ENCODE peak calls at places on chromosomes 12 and 14, in five cellular contexts. One of them, this sample, is unnamed.

GRCh38 chr14:105419305-105420091 is at the start of gene MTA1:
- DNase-seq in neuronal stem cell: peak; percentile 31
- DNase-seq in HCT116: no peak
- DNase-seq in heart left ventricle: peak; percentile 75
- DNase-seq in uterus: no peak
- DNase-seq in this sample: peak; percentile 56

GRCh38 chr14:69464829-69465228 is 19.7 kb upstream of the PLEKHD1 start:
- DNase-seq in neuronal stem cell: no peak
- DNase-seq in HCT116: no peak
- DNase-seq in heart left ventricle: no peak
- DNase-seq in uterus: no peak
- DNase-seq in this sample: peak; percentile 84

GRCh38 chr14:69090187-69090789 is 62.6 kb downstream of the DCAF5 start:
- DNase-seq in neuronal stem cell: no peak
- DNase-seq in HCT116: peak; percentile 45
- DNase-seq in heart left ventricle: no peak
- DNase-seq in uterus: no peak
- DNase-seq in this sample: peak; percentile 41

GRCh38 chr14:50037837-50038236 is 78.5 kb downstream of the VCPKMT start:
- DNase-seq in neuronal stem cell: no peak
- DNase-seq in HCT116: no peak
- DNase-seq in heart left ventricle: no peak
- DNase-seq in uterus: peak; percentile 52
- DNase-seq in this sample: no peak

GRCh38 chr14:93643676-93644075 is 144.6 kb downstream of the PRIMA1 start:
- DNase-seq in neuronal stem cell: no peak
- DNase-seq in HCT116: no peak
- DNase-seq in heart left ventricle: no peak
- DNase-seq in uterus: no peak
- DNase-seq in this sample: no peak

GRCh38 chr12:123384994-123385376 is 1.1 kb downstream of the KMT5A start:
- DNase-seq in neuronal stem cell: no peak
- DNase-seq in HCT116: no peak
- DNase-seq in heart left ventricle: no peak
- DNase-seq in uterus: no peak
- DNase-seq in this sample: no peak

GRCh38 chr12:123106640-123107359 is 44.1 kb downstream of the PITPNM2 start:
- DNase-seq in neuronal stem cell: no peak
- DNase-seq in HCT116: no peak
- DNase-seq in heart left ventricle: peak; percentile 80
- DNase-seq in uterus: no peak
- DNase-seq in this sample: no peak

GRCh38 chr14:68972507-68973272 is 6.4 kb downstream of the ACTN1 start:
- DNase-seq in neuronal stem cell: no peak
- DNase-seq in HCT116: no peak
- DNase-seq in heart left ventricle: no peak
- DNase-seq in uterus: no peak
- DNase-seq in this sample: no peak

GRCh38 chr12:47370421-47370820 is 290.7 kb upstream of the AMIGO2 start:
- DNase-seq in neuronal stem cell: no peak
- DNase-seq in HCT116: no peak
- DNase-seq in heart left ventricle: no peak
- DNase-seq in uterus: no peak
- DNase-seq in this sample: no peak

GRCh38 chr12:89882051-89882450 is 173.4 kb upstream of the ATP2B1 start:
- DNase-seq in neuronal stem cell: no peak
- DNase-seq in HCT116: no peak
- DNase-seq in heart left ventricle: no peak
- DNase-seq in uterus: no peak
- DNase-seq in this sample: peak; percentile 64

GRCh38 chr12:94460594-94460959 is 910 bp upstream of the CEP83 start:
- DNase-seq in neuronal stem cell: no peak
- DNase-seq in HCT116: no peak
- DNase-seq in heart left ventricle: no peak
- DNase-seq in uterus: no peak
- DNase-seq in this sample: no peak

GRCh38 chr14:61326149-61326548 is 4.8 kb downstream of the PRKCH start:
- DNase-seq in neuronal stem cell: no peak
- DNase-seq in HCT116: no peak
- DNase-seq in heart left ventricle: no peak
- DNase-seq in uterus: no peak
- DNase-seq in this sample: no peak

GRCh38 chr12:28558232-28558631 is 368.0 kb downstream of the CCDC91 start:
- DNase-seq in neuronal stem cell: no peak
- DNase-seq in HCT116: no peak
- DNase-seq in heart left ventricle: no peak
- DNase-seq in uterus: no peak
- DNase-seq in this sample: no peak

GRCh38 chr14:33950320-33951182 is at the start of gene EGLN3:
- DNase-seq in neuronal stem cell: peak; percentile 86
- DNase-seq in HCT116: peak; percentile 68
- DNase-seq in heart left ventricle: peak; percentile 93
- DNase-seq in uterus: peak; percentile 94
- DNase-seq in this sample: peak; percentile 92

GRCh38 chr14:99194736-99195135 is 77.3 kb downstream of the BCL11B start:
- DNase-seq in neuronal stem cell: no peak
- DNase-seq in HCT116: no peak
- DNase-seq in heart left ventricle: no peak
- DNase-seq in uterus: no peak
- DNase-seq in this sample: no peak

GRCh38 chr12:49225551-49226166 is 36.8 kb upstream of the TUBA1A start:
- DNase-seq in neuronal stem cell: no peak
- DNase-seq in HCT116: no peak
- DNase-seq in heart left ventricle: no peak
- DNase-seq in uterus: no peak
- DNase-seq in this sample: no peak

GRCh38 chr12:25401547-25402345 is 151.0 kb upstream of the KRAS start:
- DNase-seq in neuronal stem cell: no peak
- DNase-seq in HCT116: no peak
- DNase-seq in heart left ventricle: no peak
- DNase-seq in uterus: no peak
- DNase-seq in this sample: no peak

GRCh38 chr12:75437564-75437963 is 43.0 kb upstream of the GLIPR1 start:
- DNase-seq in neuronal stem cell: no peak
- DNase-seq in HCT116: no peak
- DNase-seq in heart left ventricle: no peak
- DNase-seq in uterus: no peak
- DNase-seq in this sample: peak; percentile 3

GRCh38 chr12:90497923-90498545 is 456.9 kb downstream of the CCER1 start:
- DNase-seq in neuronal stem cell: no peak
- DNase-seq in HCT116: no peak
- DNase-seq in heart left ventricle: no peak
- DNase-seq in uterus: no peak
- DNase-seq in this sample: peak; percentile 27

GRCh38 chr12:122860052-122860853 is 25.0 kb downstream of the HIP1R start:
- DNase-seq in neuronal stem cell: peak; percentile 73
- DNase-seq in HCT116: peak; percentile 50
- DNase-seq in heart left ventricle: peak; percentile 92
- DNase-seq in uterus: peak; percentile 87
- DNase-seq in this sample: peak; percentile 81

GRCh38 chr14:100827751-100828447 is 2.0 kb downstream of the MEG3 start:
- DNase-seq in neuronal stem cell: no peak
- DNase-seq in HCT116: no peak
- DNase-seq in heart left ventricle: no peak
- DNase-seq in uterus: no peak
- DNase-seq in this sample: peak; percentile 57

GRCh38 chr12:57489157-57489641 is 1.3 kb downstream of the MARS1 start:
- DNase-seq in neuronal stem cell: no peak
- DNase-seq in HCT116: no peak
- DNase-seq in heart left ventricle: no peak
- DNase-seq in uterus: no peak
- DNase-seq in this sample: no peak

GRCh38 chr12:96397756-96398421 is 2.4 kb downstream of the CDK17 start:
- DNase-seq in neuronal stem cell: no peak
- DNase-seq in HCT116: no peak
- DNase-seq in heart left ventricle: no peak
- DNase-seq in uterus: no peak
- DNase-seq in this sample: no peak

GRCh38 chr14:101128478-101129450 is 225.2 kb upstream of the RTL1 start:
- DNase-seq in neuronal stem cell: no peak
- DNase-seq in HCT116: no peak
- DNase-seq in heart left ventricle: peak; percentile 54
- DNase-seq in uterus: no peak
- DNase-seq in this sample: peak; percentile 0

GRCh38 chr12:3461391-3461790 is 29.6 kb upstream of the PRMT8 start:
- DNase-seq in neuronal stem cell: no peak
- DNase-seq in HCT116: no peak
- DNase-seq in heart left ventricle: no peak
- DNase-seq in uterus: no peak
- DNase-seq in this sample: no peak

GRCh38 chr14:64632056-64632455 is 72.2 kb upstream of the PLEKHG3 start:
- DNase-seq in neuronal stem cell: no peak
- DNase-seq in HCT116: no peak
- DNase-seq in heart left ventricle: no peak
- DNase-seq in uterus: no peak
- DNase-seq in this sample: no peak

GRCh38 chr12:56878010-56878339 is 56.2 kb downstream of the SDR9C7 start:
- DNase-seq in neuronal stem cell: no peak
- DNase-seq in HCT116: no peak
- DNase-seq in heart left ventricle: no peak
- DNase-seq in uterus: no peak
- DNase-seq in this sample: no peak

GRCh38 chr12:7951671-7952070 is 15.7 kb upstream of the SLC2A3 start:
- DNase-seq in neuronal stem cell: no peak
- DNase-seq in HCT116: no peak
- DNase-seq in heart left ventricle: no peak
- DNase-seq in uterus: no peak
- DNase-seq in this sample: no peak

GRCh38 chr12:7947011-7947410 is 11.0 kb upstream of the SLC2A3 start:
- DNase-seq in neuronal stem cell: no peak
- DNase-seq in HCT116: no peak
- DNase-seq in heart left ventricle: no peak
- DNase-seq in uterus: no peak
- DNase-seq in this sample: no peak

GRCh38 chr12:7948585-7949264 is 12.7 kb upstream of the SLC2A3 start:
- DNase-seq in neuronal stem cell: no peak
- DNase-seq in HCT116: no peak
- DNase-seq in heart left ventricle: no peak
- DNase-seq in uterus: no peak
- DNase-seq in this sample: no peak
- H3K4me3 ChIP-seq in neuronal stem cell: no peak overlapping the region
- H3K4me3 ChIP-seq in HCT116: no peak overlapping the region
- H3K4me3 ChIP-seq in heart left ventricle: no peak overlapping the region
- H3K4me3 ChIP-seq in uterus: no peak overlapping the region
- H3K4me3 ChIP-seq in this sample: no peak overlapping the region

GRCh38 chr14:77037886-77038511 is 9.5 kb upstream of the IRF2BPL start:
- DNase-seq in neuronal stem cell: no peak
- DNase-seq in HCT116: no peak
- DNase-seq in heart left ventricle: no peak
- DNase-seq in uterus: peak; percentile 52
- DNase-seq in this sample: no peak

GRCh38 chr14:77040059-77040308 is 11.5 kb upstream of the IRF2BPL start:
- DNase-seq in neuronal stem cell: no peak
- DNase-seq in HCT116: no peak
- DNase-seq in heart left ventricle: no peak
- DNase-seq in uterus: no peak
- DNase-seq in this sample: no peak

GRCh38 chr14:77040309-77040994 is 11.9 kb upstream of the IRF2BPL start:
- DNase-seq in neuronal stem cell: no peak
- DNase-seq in HCT116: peak; percentile 94
- DNase-seq in heart left ventricle: peak; percentile 100
- DNase-seq in uterus: peak; percentile 99
- DNase-seq in this sample: peak; percentile 99

GRCh38 chr14:77040995-77041744 is 12.7 kb upstream of the IRF2BPL start:
- DNase-seq in neuronal stem cell: no peak
- DNase-seq in HCT116: no peak
- DNase-seq in heart left ventricle: no peak
- DNase-seq in uterus: peak; percentile 32
- DNase-seq in this sample: no peak

GRCh38 chr14:77039285-77040058 is 11.0 kb upstream of the IRF2BPL start:
- DNase-seq in neuronal stem cell: no peak
- DNase-seq in HCT116: no peak
- DNase-seq in heart left ventricle: no peak
- DNase-seq in uterus: no peak
- DNase-seq in this sample: no peak
- H3K4me1 ChIP-seq in neuronal stem cell: peaks cover 74% of the 10 kb centered on the region
- H3K4me1 ChIP-seq in HCT116: peaks cover 68% of the 10 kb centered on the region
- H3K4me1 ChIP-seq in heart left ventricle: peaks cover 79% of the 10 kb centered on the region
- H3K4me1 ChIP-seq in uterus: peaks cover 34% of the 10 kb centered on the region
- H3K4me1 ChIP-seq in this sample: peaks cover 69% of the 10 kb centered on the region

DNA sequence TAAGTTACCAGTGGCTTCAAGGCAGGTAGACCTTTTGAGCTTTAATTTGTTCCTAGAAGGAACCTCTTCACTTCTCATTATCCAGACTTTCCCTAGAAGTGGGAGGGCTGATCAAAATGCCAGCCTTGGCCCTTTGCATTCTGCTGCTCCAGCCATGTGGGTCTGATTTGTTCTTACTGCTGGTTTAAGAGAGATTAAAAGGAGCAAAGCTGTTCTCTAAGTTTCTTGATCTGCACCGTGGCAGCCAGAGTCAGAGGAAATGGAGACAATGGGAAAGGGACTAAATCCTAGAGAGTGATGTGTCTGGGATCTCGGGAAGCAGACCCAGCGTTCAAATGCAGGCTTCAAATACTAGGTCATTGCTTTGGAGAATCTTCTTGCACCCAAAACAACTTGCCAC is 759.7 kb downstream of the DIO2 start:
- DNase-seq in neuronal stem cell: no peak
- DNase-seq in HCT116: no peak
- DNase-seq in heart left ventricle: no peak
- DNase-seq in uterus: no peak
- DNase-seq in this sample: no peak
- H3K27me3 ChIP-seq in neuronal stem cell: no peaks in the 10 kb centered on the region
- H3K27me3 ChIP-seq in HCT116: no peaks in the 10 kb centered on the region
- H3K27me3 ChIP-seq in heart left ventricle: no peaks in the 10 kb centered on the region
- H3K27me3 ChIP-seq in uterus: no peaks in the 10 kb centered on the region
- H3K27me3 ChIP-seq in this sample: no peaks in the 10 kb centered on the region

GRCh38 chr12:131606218-131606899 is 104.5 kb upstream of the SFSWAP start:
- DNase-seq in neuronal stem cell: no peak
- DNase-seq in HCT116: no peak
- DNase-seq in heart left ventricle: no peak
- DNase-seq in uterus: no peak
- DNase-seq in this sample: no peak

GRCh38 chr12:131603106-131604033 is 107.5 kb upstream of the SFSWAP start:
- DNase-seq in neuronal stem cell: no peak
- DNase-seq in HCT116: no peak
- DNase-seq in heart left ventricle: no peak
- DNase-seq in uterus: no peak
- DNase-seq in this sample: no peak

GRCh38 chr12:131604146-131604844 is 106.6 kb upstream of the SFSWAP start:
- DNase-seq in neuronal stem cell: no peak
- DNase-seq in HCT116: no peak
- DNase-seq in heart left ventricle: no peak
- DNase-seq in uterus: no peak
- DNase-seq in this sample: no peak

GRCh38 chr12:131605304-131605829 is 105.5 kb upstream of the SFSWAP start:
- DNase-seq in neuronal stem cell: no peak
- DNase-seq in HCT116: no peak
- DNase-seq in heart left ventricle: no peak
- DNase-seq in uterus: no peak
- DNase-seq in this sample: no peak

DNA sequence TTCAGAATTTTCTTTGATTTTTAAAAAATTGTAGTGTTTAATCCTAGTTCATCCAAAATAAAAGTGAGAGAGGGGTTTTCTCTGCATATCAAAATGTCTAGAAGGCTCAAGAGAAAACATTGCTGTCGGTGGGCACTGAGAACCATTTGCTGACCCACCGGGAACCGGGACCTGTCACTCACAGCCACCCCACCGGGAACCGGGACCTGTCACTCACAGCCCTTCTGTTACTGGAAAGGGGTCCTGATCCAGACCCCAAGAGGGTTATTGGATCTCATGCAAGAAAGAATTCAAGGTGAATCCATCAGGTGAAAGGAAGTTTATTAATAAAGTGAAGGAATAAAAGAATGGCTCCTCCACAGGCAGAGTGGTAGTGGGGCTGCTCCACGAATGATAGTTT is 106.0 kb upstream of the SFSWAP start:
- DNase-seq in neuronal stem cell: no peak
- DNase-seq in HCT116: no peak
- DNase-seq in heart left ventricle: no peak
- DNase-seq in uterus: no peak
- DNase-seq in this sample: no peak
- H3K4me3 ChIP-seq in neuronal stem cell: no peak overlapping the region
- H3K4me3 ChIP-seq in HCT116: no peak overlapping the region
- H3K4me3 ChIP-seq in heart left ventricle: no peak overlapping the region
- H3K4me3 ChIP-seq in uterus: no peak overlapping the region
- H3K4me3 ChIP-seq in this sample: no peak overlapping the region

This sample was measured in SJCRH30.